ENCODE peak calls at places on chromosomes 3 and 15, in seven cellular contexts. One of them, this sample, is unnamed.

GRCh38 chr3:17577795-17578520 is 164.5 kb downstream of the TBC1D5 start:
- DNase-seq in colonic mucosa: no peak
- DNase-seq in endothelial cell: no peak
- DNase-seq in KG1: no peak
- DNase-seq in T-helper 17 cell: no peak
- DNase-seq in osteoblast: no peak
- DNase-seq in non-pigmented ciliary epithelial cell: no peak
- DNase-seq in this sample: no peak

GRCh38 chr15:89640245-89640644 is 15.0 kb downstream of the KIF7 start:
- DNase-seq in colonic mucosa: no peak
- DNase-seq in non-pigmented ciliary epithelial cell: no peak
- DNase-seq in endothelial cell: no peak
- DNase-seq in T-helper 17 cell: no peak
- DNase-seq in osteoblast: no peak
- DNase-seq in KG1: no peak
- DNase-seq in this sample: no peak

GRCh38 chr15:96035091-96035490 is 295.4 kb upstream of the NR2F2 start:
- DNase-seq in osteoblast: no peak
- DNase-seq in colonic mucosa: no peak
- DNase-seq in T-helper 17 cell: no peak
- DNase-seq in KG1: no peak
- DNase-seq in non-pigmented ciliary epithelial cell: no peak
- DNase-seq in endothelial cell: no peak
- DNase-seq in this sample: no peak

GRCh38 chr3:51709675-51710074 is 2.8 kb downstream of the GRM2 start:
- DNase-seq in osteoblast: peak
- DNase-seq in T-helper 17 cell: no peak
- DNase-seq in non-pigmented ciliary epithelial cell: no peak
- DNase-seq in colonic mucosa: no peak
- DNase-seq in KG1: no peak
- DNase-seq in endothelial cell: no peak
- DNase-seq in this sample: no peak

GRCh38 chr15:85709250-85709649 is 85.5 kb downstream of the KLHL25 start:
- DNase-seq in non-pigmented ciliary epithelial cell: no peak
- DNase-seq in colonic mucosa: peak
- DNase-seq in KG1: no peak
- DNase-seq in osteoblast: no peak
- DNase-seq in endothelial cell: no peak
- DNase-seq in T-helper 17 cell: no peak
- DNase-seq in this sample: no peak

GRCh38 chr3:178193846-178194245 is 342.4 kb upstream of the KCNMB2 start:
- DNase-seq in KG1: no peak
- DNase-seq in T-helper 17 cell: no peak
- DNase-seq in non-pigmented ciliary epithelial cell: no peak
- DNase-seq in osteoblast: no peak
- DNase-seq in endothelial cell: no peak
- DNase-seq in colonic mucosa: no peak
- DNase-seq in this sample: no peak

GRCh38 chr3:47865192-47865591 is 62.3 kb downstream of the DHX30 start:
- DNase-seq in KG1: no peak
- DNase-seq in osteoblast: peak
- DNase-seq in endothelial cell: no peak
- DNase-seq in non-pigmented ciliary epithelial cell: no peak
- DNase-seq in T-helper 17 cell: no peak
- DNase-seq in colonic mucosa: no peak
- DNase-seq in this sample: no peak

GRCh38 chr3:127483902-127484591 is 106.5 kb downstream of the TPRA1 start:
- DNase-seq in endothelial cell: no peak
- DNase-seq in colonic mucosa: no peak
- DNase-seq in osteoblast: no peak
- DNase-seq in KG1: peak
- DNase-seq in T-helper 17 cell: no peak
- DNase-seq in non-pigmented ciliary epithelial cell: no peak
- DNase-seq in this sample: peak

GRCh38 chr3:108472011-108472591 is 38.3 kb downstream of the MYH15 start:
- DNase-seq in colonic mucosa: peak
- DNase-seq in osteoblast: peak
- DNase-seq in KG1: no peak
- DNase-seq in T-helper 17 cell: no peak
- DNase-seq in non-pigmented ciliary epithelial cell: peak
- DNase-seq in endothelial cell: no peak
- DNase-seq in this sample: no peak